ENCODE peak calls at places on chromosomes 3 and 15, in ten cellular contexts. P is psoas muscle, A is SJSA1, G is endothelial cell of umbilical vein, X is OCI-LY7, Y is RWPE2, L is PC-9, Z is thoracic aorta, R is left ventricle myocardium inferior, B is GM23248. K is an unnamed sample.

GRCh38 chr15:74316116-74316515 is 51.3 kb downstream of the CYP11A1 start:
- DNase-seq in P (peak), A (no peak), G (no peak), X (no peak), Y (no peak), L (no peak), Z (no peak), R (peak), B (no peak), K (no peak)

GRCh38 chr3:46463120-46463867 is 1.4 kb downstream of the LTF start:
- DNase-seq in P (no peak), A (peak), G (no peak), X (no peak), Y (no peak), L (no peak), Z (no peak), R (peak), B (no peak), K (peak)

GRCh38 chr3:127999509-128000106 is 52.6 kb upstream of the SEC61A1 start:
- DNase-seq in P (no peak), A (no peak), G (no peak), X (no peak), Y (no peak), L (no peak), Z (no peak), R (no peak), B (no peak), K (no peak)

GRCh38 chr15:91108421-91108820 is 8.4 kb downstream of the SV2B start:
- DNase-seq in P (no peak), A (no peak), G (no peak), X (no peak), Y (no peak), L (no peak), Z (no peak), R (no peak), B (no peak), K (no peak)

GRCh38 chr3:160084998-160085397 is 96.4 kb downstream of the IL12A start:
- DNase-seq in P (no peak), A (no peak), G (no peak), X (no peak), Y (no peak), L (peak), Z (no peak), R (no peak), B (no peak), K (no peak)

GRCh38 chr15:31252386-31252785 is 74.2 kb upstream of the KLF13 start:
- DNase-seq in P (no peak), A (no peak), G (no peak), X (no peak), Y (peak), L (no peak), Z (no peak), R (no peak), B (peak), K (no peak)

GRCh38 chr3:67415504-67415903 is 238.9 kb downstream of the SUCLG2 start:
- DNase-seq in P (no peak), A (no peak), G (no peak), X (no peak), Y (no peak), L (no peak), Z (no peak), R (no peak), B (peak), K (no peak)

GRCh38 chr3:40173291-40173710 is 136.2 kb upstream of the EIF1B start:
- DNase-seq in P (no peak), A (no peak), G (peak), X (no peak), Y (no peak), L (no peak), Z (no peak), R (no peak), B (no peak), K (no peak)

GRCh38 chr3:101077361-101078011 is 84.3 kb upstream of the ABI3BP start:
- DNase-seq in P (no peak), A (no peak), G (peak), X (no peak), Y (no peak), L (peak), Z (no peak), R (no peak), B (peak), K (no peak)

GRCh38 chr3:38070013-38070412 is 31.0 kb downstream of the DLEC1 start:
- DNase-seq in P (no peak), A (no peak), G (no peak), X (no peak), Y (no peak), L (no peak), Z (no peak), R (no peak), B (no peak), K (no peak)

GRCh38 chr15:40338921-40339620 is 1.7 kb downstream of the CCDC9B start:
- DNase-seq in P (peak), A (peak), G (peak), X (no peak), Y (peak), L (peak), Z (peak), R (peak), B (peak), K (no peak)

DNA sequence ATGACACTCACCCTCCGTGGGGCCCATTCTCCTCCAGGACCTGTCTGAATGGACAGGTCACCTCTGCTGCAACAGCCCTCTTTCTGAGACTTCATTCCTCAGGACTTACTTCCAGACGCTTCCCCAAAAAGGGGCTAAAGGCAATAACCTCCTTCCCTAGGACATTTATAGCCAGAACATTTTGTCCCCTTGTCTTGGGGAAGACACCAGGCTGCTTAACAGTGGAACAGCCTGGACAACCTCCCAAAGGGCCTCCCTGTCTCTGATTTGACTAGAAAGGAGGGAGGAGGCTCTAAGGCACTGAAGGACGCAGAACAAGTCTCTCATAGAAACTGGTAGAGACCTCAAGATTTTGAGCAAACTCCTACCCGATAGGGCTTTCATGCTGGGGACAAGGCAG is 32.7 kb downstream of the ADCY5 start:
- DNase-seq in P (no peak), A (no peak), G (no peak), X (no peak), Y (no peak), L (no peak), Z (no peak), R (no peak), B (no peak), K (no peak)
- H3K27ac ChIP-seq in P (no peak), A (no peak), G (no peak), X (no peak), Y (no peak), L (no peak), Z (peak), R (peak), B (no peak), K (peak)

GRCh38 chr15:38065721-38066120 is 131.3 kb downstream of the TMCO5A start:
- DNase-seq in P (no peak), A (no peak), G (no peak), X (no peak), Y (no peak), L (no peak), Z (no peak), R (no peak), B (no peak), K (no peak)

GRCh38 chr15:38062679-38063078 is 128.2 kb downstream of the TMCO5A start:
- DNase-seq in P (no peak), A (no peak), G (no peak), X (no peak), Y (no peak), L (no peak), Z (no peak), R (no peak), B (peak), K (no peak)

GRCh38 chr15:38058596-38059075 is 124.2 kb downstream of the TMCO5A start:
- DNase-seq in P (no peak), A (no peak), G (no peak), X (no peak), Y (no peak), L (no peak), Z (no peak), R (no peak), B (no peak), K (no peak)

GRCh38 chr15:38059665-38060064 is 125.2 kb downstream of the TMCO5A start:
- DNase-seq in P (no peak), A (no peak), G (no peak), X (no peak), Y (no peak), L (no peak), Z (no peak), R (no peak), B (peak), K (no peak)

DNA sequence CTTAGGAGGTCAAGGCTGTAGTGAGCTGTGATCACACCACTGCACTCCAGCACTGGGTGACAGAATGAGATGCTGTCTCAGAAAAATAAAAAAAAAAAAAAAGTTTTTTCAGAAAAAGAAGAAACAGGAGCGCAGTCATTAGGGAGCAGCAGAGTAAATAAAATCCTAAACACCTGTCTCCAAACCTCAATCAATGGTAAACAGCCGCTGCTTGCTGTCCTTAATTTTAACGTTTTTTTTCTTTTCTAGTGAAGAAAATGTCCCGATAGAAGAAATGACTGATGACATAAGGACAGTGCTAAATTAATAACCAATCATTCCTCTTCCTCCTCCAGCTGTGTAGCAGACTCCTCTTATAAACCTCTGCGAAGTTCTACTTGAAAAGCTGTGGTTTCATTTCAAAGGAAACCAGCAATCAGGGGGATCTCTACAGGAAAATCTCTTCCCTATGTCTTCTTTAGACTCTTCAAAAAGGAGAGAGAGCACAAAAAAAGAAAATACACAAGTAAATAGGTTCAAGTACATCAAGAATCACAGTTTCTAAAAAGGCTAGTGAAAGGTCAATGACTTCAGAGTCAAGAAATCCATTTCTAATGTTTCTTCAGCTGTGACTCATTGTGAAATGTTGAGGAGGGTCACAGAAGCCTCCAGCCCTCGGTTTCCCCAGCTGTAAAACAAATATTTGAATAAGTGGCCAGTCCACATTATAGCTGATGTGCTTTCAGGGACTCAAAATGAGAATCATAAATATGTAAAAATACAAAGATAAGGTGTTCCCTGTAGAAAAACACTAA is 127.6 kb downstream of the TMCO5A start:
- DNase-seq in P (no peak), A (no peak), G (no peak), X (no peak), Y (no peak), L (no peak), Z (no peak), R (no peak), B (no peak), K (no peak)
- H3K27ac ChIP-seq in P (no peak), A (no peak), G (no peak), X (no peak), Y (no peak), L (no peak), Z (no peak), R (peak), B (no peak), K (no peak)

GRCh38 chr3:185916042-185916833 is 21.6 kb downstream of the TRA2B start:
- DNase-seq in P (no peak), A (no peak), G (no peak), X (no peak), Y (no peak), L (no peak), Z (no peak), R (no peak), B (no peak), K (no peak)
- H3K27ac ChIP-seq in P (peak), A (no peak), G (no peak), X (no peak), Y (no peak), L (no peak), Z (no peak), R (no peak), B (no peak), K (no peak)

DNA sequence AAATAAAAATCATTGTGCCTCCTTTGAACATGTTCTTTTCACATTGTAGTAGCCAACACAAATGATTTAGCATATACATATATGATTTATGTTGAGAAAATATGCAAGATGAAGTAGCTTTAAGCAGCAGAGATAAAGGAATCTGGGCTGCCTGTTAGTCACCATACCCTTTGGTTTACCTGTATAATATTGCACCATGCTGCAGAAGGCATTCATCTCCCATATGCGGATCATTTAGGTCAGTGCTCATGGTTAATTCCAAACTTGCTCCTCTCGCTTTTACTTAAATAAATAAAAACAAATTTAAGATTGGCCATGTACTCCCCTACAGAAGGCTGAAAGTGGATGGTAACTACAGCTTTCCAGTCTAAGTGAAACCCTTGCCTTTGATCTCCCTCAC is 86.7 kb upstream of the TBL1XR1 start:
- DNase-seq in P (no peak), A (no peak), G (no peak), X (no peak), Y (no peak), L (peak), Z (no peak), R (no peak), B (no peak), K (no peak)
- H3K27ac ChIP-seq in P (no peak), A (peak), G (no peak), X (no peak), Y (no peak), L (no peak), Z (no peak), R (no peak), B (no peak), K (no peak)

GRCh38 chr3:43346990-43347749 is 60.8 kb downstream of the SNRK start:
- DNase-seq in P (no peak), A (no peak), G (no peak), X (no peak), Y (no peak), L (no peak), Z (no peak), R (no peak), B (no peak), K (no peak)
- H3K27ac ChIP-seq in P (no peak), A (no peak), G (no peak), X (no peak), Y (no peak), L (no peak), Z (no peak), R (no peak), B (no peak), K (no peak)

DNA sequence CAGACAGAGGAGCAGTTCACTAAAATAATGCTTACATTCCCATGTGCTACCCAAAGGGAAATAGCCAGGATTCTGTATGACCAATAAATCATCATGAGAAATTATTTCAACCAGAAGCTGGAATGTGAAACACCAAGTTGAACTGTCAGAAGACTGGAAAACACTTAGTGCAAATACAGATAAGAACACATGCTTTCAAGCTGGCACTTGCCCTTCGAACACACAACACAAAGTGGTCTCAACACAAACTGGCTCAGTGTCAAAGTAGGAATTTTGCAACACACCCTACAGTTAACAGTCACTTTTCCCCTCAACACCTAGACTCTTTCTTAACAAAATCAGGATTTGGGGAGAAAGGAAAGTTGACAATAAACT is 1.3 kb downstream of the FSD2 start:
- DNase-seq in P (no peak), A (no peak), G (no peak), X (no peak), Y (no peak), L (no peak), Z (no peak), R (no peak), B (no peak), K (no peak)
- H3K27ac ChIP-seq in P (peak), A (no peak), G (no peak), X (peak), Y (peak), L (no peak), Z (no peak), R (peak), B (no peak), K (no peak)

GRCh38 chr3:140753865-140754754 is 76.2 kb downstream of the TRIM42 start:
- DNase-seq in P (no peak), A (no peak), G (no peak), X (peak), Y (no peak), L (peak), Z (no peak), R (no peak), B (no peak), K (no peak)
- H3K27ac ChIP-seq in P (no peak), A (no peak), G (no peak), X (peak), Y (no peak), L (no peak), Z (no peak), R (no peak), B (no peak), K (no peak)

DNA sequence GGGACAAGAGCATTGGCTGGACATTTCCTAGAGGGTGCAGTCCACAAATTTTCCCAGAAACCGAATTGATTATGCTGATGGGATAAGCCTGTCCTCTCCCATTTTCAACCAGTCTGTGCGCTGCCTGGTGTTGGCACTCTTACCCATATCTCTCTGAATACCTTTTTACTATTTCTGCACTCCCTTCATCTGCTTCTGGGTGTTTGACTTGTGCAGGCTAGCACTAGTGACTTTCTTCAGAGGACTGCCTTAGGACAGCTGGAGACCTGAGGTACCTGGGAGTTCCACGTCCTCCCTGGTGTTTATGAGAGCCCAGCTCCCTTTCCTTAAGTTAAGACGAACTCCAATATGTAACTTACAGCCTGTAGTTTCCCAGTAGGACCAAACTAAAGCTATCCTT is 50.2 kb downstream of the RBMS3 start:
- DNase-seq in P (no peak), A (no peak), G (no peak), X (no peak), Y (no peak), L (no peak), Z (no peak), R (no peak), B (no peak), K (no peak)
- H3K27ac ChIP-seq in P (peak), A (no peak), G (no peak), X (no peak), Y (peak), L (no peak), Z (peak), R (peak), B (peak), K (peak)

GRCh38 chr3:48694610-48695051 is 8.9 kb upstream of the NCKIPSD start:
- DNase-seq in P (peak), A (peak), G (peak), X (no peak), Y (peak), L (peak), Z (no peak), R (peak), B (peak), K (peak)
- H3K27ac ChIP-seq in P (peak), A (peak), G (peak), X (no peak), Y (peak), L (peak), Z (peak), R (peak), B (peak), K (peak)

K was measured in suprapubic skin.